ENCODE peak calls at places on chromosomes 16 and 17, in eight cellular contexts. Z, V, P, G, B, L, W and J are unnamed samples.

GRCh38 chr16:30971298-30971697 is 13.7 kb upstream of the HSD3B7 start:
- DNase-seq in Z (no peak), V (no peak), P (no peak), G (no peak), B (no peak), L (no peak), W (no peak), J (no peak)

GRCh38 chr17:63665527-63666214 is 34.3 kb downstream of the LIMD2 start:
- DNase-seq in Z (no peak), V (no peak), P (no peak), G (no peak), B (no peak), L (no peak), W (no peak), J (no peak)

GRCh38 chr17:45021607-45022287 is 29.7 kb downstream of the DCAKD start:
- DNase-seq in Z (peak), V (peak), P (peak), G (peak), B (peak), L (no peak), W (peak), J (peak)

GRCh38 chr16:81709369-81709900 is 69.7 kb upstream of the PLCG2 start:
- DNase-seq in Z (no peak), V (no peak), P (no peak), G (no peak), B (no peak), L (no peak), W (no peak), J (no peak)

GRCh38 chr17:40031706-40032105 is 16.5 kb downstream of the CSF3 start:
- DNase-seq in Z (no peak), V (no peak), P (no peak), G (no peak), B (no peak), L (no peak), W (no peak), J (no peak)

GRCh38 chr17:8420041-8420934 is 15.4 kb upstream of the NDEL1 start:
- DNase-seq in Z (no peak), V (peak), P (no peak), G (peak), B (peak), L (no peak), W (no peak), J (no peak)

GRCh38 chr17:39264119-39264518 is 38.4 kb upstream of the STAC2 start:
- DNase-seq in Z (no peak), V (no peak), P (no peak), G (no peak), B (no peak), L (no peak), W (no peak), J (no peak)

GRCh38 chr16:85126731-85127662 is 14.7 kb upstream of the CIBAR2 start:
- DNase-seq in Z (peak), V (peak), P (no peak), G (no peak), B (no peak), L (no peak), W (peak), J (peak)

GRCh38 chr17:59520276-59520675 is 45.1 kb upstream of the DHX40 start:
- DNase-seq in Z (no peak), V (no peak), P (no peak), G (no peak), B (no peak), L (no peak), W (no peak), J (no peak)

GRCh38 chr17:8122391-8122922 is 1.4 kb downstream of the HES7 start:
- DNase-seq in Z (peak), V (peak), P (no peak), G (no peak), B (no peak), L (no peak), W (peak), J (peak)

GRCh38 chr17:10633738-10634379 is 23.2 kb downstream of the MYH3 start:
- DNase-seq in Z (no peak), V (no peak), P (peak), G (no peak), B (no peak), L (no peak), W (no peak), J (no peak)

GRCh38 chr16:85146922-85147651 is 34.8 kb upstream of the CIBAR2 start:
- DNase-seq in Z (no peak), V (no peak), P (no peak), G (no peak), B (no peak), L (no peak), W (no peak), J (no peak)

GRCh38 chr16:13435873-13436474 is 484.0 kb upstream of the ERCC4 start:
- DNase-seq in Z (peak), V (no peak), P (no peak), G (no peak), B (peak), L (no peak), W (no peak), J (no peak)

DNA sequence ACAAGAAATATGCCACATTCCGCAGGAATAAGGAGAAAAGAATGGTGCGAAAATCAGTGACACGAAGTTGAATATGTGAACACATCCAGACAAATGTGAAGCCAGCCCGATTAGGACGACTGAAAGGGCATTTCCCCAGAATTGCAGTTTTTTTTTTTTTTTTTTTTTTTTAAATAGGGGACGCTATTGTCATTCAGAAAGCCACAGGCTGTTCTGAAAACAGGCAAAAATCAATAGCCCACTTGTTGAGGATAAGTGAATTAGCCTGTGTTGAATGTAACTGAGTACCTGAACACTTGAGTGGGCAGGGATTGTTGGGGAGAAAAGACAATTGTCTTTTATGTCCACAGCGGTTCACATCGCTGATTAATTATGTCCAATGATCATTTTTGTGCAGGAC is 507.1 kb downstream of the WWOX start:
- DNase-seq in Z (peak), V (no peak), P (no peak), G (no peak), B (no peak), L (no peak), W (no peak), J (no peak)
- TF ChIP-seq EZH2 in Z (no peak), V (no peak), P (no peak), G (no peak), B (no peak), L (no peak), W (no peak), J (no peak)

GRCh38 chr17:76517638-76518038 is 16.4 kb upstream of the RHBDF2 start:
- DNase-seq in Z (no peak), V (peak), P (no peak), G (no peak), B (no peak), L (no peak), W (no peak), J (no peak)
- TF ChIP-seq CTCF in Z (no peak), V (peak), P (no peak), G (no peak), B (no peak), L (no peak), W (no peak), J (no peak)

GRCh38 chr16:3457434-3458252 is 14.2 kb downstream of the NAA60 start:
- DNase-seq in Z (peak), V (peak), P (peak), G (peak), B (peak), L (peak), W (peak), J (peak)
- H3K27ac ChIP-seq in Z (peak), V (peak), P (peak), G (peak), B (peak), L (peak), W (peak), J (peak)

DNA sequence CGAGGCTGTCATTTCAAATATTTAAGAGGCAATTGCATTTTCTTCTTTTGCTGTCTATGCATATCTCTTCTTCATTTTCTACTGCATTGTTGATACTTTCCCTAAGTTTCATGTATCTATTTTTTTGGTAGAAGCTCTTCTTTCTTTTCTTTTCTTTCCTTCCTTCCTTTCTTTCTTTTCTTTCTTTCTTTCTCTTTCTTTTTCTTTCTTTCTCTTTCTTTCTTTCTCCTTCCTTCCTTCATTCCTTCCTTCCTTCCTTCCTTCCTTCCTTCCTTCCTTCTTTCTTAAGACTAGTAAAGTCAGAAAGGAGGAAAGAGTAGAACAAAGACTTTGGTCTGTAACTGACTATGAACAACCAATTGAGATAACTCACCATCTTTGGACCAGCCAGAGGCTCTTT is 33.9 kb downstream of the MRC2 start:
- DNase-seq in Z (no peak), V (no peak), P (no peak), G (no peak), B (no peak), L (no peak), W (no peak), J (no peak)
- TF ChIP-seq EZH2 in Z (no peak), V (no peak), P (no peak), G (no peak), B (no peak), L (no peak), W (no peak), J (no peak)

DNA sequence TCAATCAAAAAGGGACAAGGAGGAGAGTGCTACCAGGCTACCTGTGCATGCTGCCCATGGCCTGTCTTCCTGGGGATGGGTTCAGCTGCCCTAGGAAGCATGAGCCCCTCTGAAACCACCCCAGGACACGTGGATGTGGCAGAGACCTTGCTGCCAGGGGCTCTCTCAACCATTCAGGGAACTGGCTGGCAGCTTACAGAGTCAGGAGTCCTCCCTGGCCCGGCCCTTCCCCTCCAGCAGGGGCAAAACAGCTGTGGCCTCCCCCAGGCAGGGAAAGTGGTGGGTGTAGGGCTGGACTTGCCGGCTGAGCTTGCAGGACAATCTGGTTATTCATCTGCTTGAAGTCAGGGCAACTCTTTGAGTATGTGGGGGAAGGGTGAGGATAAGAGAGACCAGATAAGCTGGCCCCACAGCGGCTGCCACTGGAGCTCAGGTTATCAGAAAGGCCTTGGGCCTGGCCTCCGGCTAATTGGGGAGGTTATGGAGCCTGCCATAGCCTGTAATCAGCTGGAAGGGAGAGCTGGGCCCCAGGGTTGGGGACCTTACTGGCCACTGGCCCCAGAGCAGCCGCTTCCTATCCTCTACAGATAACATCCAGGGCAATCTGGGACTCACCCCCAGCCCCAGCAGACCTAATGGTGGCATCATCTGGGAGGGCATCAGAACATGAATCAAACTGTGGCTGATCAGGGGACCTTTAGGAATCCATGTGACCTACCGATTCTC is 5.6 kb upstream of the TBX2 start:
- DNase-seq in Z (no peak), V (no peak), P (no peak), G (no peak), B (no peak), L (no peak), W (no peak), J (no peak)
- TF ChIP-seq CTCF in Z (no peak), V (no peak), P (peak), G (no peak), B (peak), L (no peak), W (no peak), J (no peak)

GRCh38 chr17:41149652-41149985 is at the start of gene KRTAP4-5:
- DNase-seq in Z (no peak), V (no peak), P (no peak), G (no peak), B (no peak), L (no peak), W (no peak), J (no peak)

GRCh38 chr17:41150026-41150425 is 401 bp upstream of the KRTAP4-5 start:
- DNase-seq in Z (no peak), V (no peak), P (no peak), G (no peak), B (no peak), L (no peak), W (no peak), J (no peak)

GRCh38 chr17:41147531-41148204 is 2.0 kb downstream of the KRTAP4-5 start:
- DNase-seq in Z (no peak), V (no peak), P (no peak), G (no peak), B (no peak), L (no peak), W (no peak), J (peak)

DNA sequence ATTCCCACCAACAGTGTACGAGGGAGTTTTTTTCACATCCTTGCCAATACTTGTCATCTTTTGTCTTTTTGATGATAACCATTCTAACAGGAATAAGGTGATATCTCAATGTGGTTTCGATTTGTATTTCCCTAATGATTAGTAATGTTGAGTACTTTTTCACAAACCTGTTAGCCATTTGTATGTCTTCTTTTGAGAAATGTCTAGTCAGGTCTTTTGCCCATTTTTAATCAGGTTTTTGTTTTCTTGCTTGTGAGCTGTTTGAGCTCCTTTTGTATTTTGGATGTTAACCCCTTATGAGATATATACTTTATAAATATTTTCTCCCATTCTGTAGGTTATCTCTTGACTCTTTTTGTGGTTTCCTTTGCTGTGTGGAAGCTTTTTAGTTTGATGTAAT is 1.9 kb upstream of the KRTAP4-5 start:
- DNase-seq in Z (no peak), V (no peak), P (no peak), G (no peak), B (no peak), L (no peak), W (no peak), J (no peak)
- H3K27ac ChIP-seq in Z (no peak), V (no peak), P (no peak), G (no peak), B (no peak), L (no peak), W (no peak), J (no peak)

DNA sequence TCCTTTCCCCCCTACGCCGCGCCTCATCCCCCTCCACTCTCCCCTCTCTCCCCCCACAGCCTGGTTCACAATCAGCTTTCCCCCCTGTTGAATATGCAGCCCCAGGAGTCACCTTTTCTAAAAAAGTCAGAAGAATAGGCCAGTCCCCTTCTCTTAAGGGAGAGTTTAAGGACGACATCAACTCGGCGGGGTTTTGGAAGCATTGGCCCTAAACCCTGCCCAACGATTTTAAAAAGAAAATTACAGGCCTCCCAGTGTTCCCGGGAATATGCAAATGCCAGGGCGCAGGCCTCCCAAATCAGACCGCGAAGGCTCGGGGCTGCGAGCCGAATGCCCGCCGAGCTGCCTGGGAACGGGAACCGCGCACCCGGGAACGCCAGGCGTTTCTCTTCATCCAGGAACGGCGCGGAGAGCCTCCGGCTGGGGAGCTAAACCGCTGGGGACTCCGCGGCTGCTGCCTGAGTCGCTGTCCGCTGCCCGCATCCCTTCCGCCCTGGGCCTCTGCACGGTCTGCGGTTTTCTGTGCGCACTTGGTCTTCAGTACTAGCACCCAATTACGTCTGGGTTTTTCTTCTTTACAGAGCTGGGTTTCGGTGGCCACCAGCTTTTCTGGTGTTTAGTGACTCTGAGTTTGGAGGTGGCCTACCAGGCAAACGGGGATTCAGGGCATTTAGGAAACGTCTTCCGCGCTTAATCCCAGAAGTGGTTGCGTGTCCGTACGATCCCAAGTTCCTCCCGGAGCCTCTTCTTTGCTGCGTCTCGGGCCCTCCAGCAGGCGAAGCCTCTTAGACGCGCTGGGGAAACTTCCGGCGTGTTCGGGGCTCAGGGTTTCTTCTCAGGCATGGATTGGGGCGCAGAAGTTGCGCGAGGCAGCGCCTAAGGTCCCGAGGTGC is 5.7 kb downstream of the IRX5 start:
- DNase-seq in Z (peak), V (peak), P (no peak), G (no peak), B (no peak), L (no peak), W (peak), J (no peak)
- TF ChIP-seq EZH2 in Z (peak), V (peak), P (no peak), G (no peak), B (no peak), L (no peak), W (no peak), J (no peak)

GRCh38 chr16:10138881-10139280 is 43.3 kb downstream of the GRIN2A start:
- DNase-seq in Z (no peak), V (no peak), P (no peak), G (no peak), B (no peak), L (no peak), W (no peak), J (no peak)

GRCh38 chr16:10136916-10137315 is 45.3 kb downstream of the GRIN2A start:
- DNase-seq in Z (peak), V (no peak), P (no peak), G (no peak), B (no peak), L (no peak), W (no peak), J (no peak)
- TF ChIP-seq CTCF in Z (peak), V (peak), P (no peak), G (no peak), B (no peak), L (no peak), W (no peak), J (no peak)

DNA sequence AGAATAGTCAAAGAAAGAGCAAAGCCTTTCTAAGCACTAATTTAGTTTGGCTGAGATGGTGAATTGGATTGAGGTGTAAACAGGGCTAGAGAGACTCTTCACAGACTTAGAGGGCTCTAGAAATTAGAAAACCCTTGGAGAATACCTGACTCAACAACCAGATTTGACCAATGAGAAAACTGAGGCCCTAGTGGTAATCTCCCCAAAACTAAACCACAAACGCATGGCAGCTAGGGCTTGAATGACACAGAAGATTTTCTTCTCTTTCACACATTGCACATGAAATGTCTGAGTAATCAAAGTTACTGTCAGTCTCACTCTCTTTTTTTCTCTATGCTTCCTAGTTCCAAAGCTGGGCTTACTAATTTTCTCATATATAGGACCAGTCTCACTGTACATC is 314.5 kb upstream of the KCNJ16 start:
- DNase-seq in Z (no peak), V (no peak), P (no peak), G (no peak), B (no peak), L (no peak), W (peak), J (no peak)
- H3K27ac ChIP-seq in Z (no peak), V (no peak), P (no peak), G (no peak), B (peak), L (no peak), W (no peak), J (no peak)